ENCODE peak calls at places on chromosomes 11 and 22, in eight cellular contexts. N is left ventricle myocardium inferior; X is iPS-NIHi11; Q is fibroblast of the conjunctiva; P is activated CD4-positive, CD25-positive, alpha-beta regulatory T cell; H is KG1; J is HTR-8/SVneo; K is stimulated activated CD4-positive, alpha-beta T cell treated with anti-CD3 and anti-CD28 coated beads, Interleukin-1b, Interleukin-23, amount 100 ng/mL, for 1 hour. M is an unnamed sample.

GRCh38 chr11:16110862-16111261 is 245.5 kb downstream of the SOX6 start:
- DNase-seq in Q (no peak), H (no peak), P (no peak), J (no peak), N (no peak), K (no peak), X (no peak), M (no peak)

GRCh38 chr11:102669664-102670063 is 35.9 kb downstream of the MMP27 start:
- DNase-seq in J (no peak), X (no peak), N (no peak), Q (no peak), P (no peak), H (no peak), K (no peak), M (no peak)

GRCh38 chr11:67615455-67616430 is 9.0 kb downstream of the NDUFV1 start:
- DNase-seq in Q (no peak), N (no peak), P (no peak), X (peak), H (no peak), J (peak), K (peak), M (peak)

GRCh38 chr11:27234043-27234668 is 128.9 kb downstream of the CCDC34 start:
- DNase-seq in K (no peak), H (no peak), X (no peak), Q (peak), J (peak), N (peak), P (no peak), M (peak)

GRCh38 chr11:22432331-22433065 is 94.3 kb downstream of the SLC17A6 start:
- DNase-seq in X (peak), Q (no peak), H (no peak), K (no peak), P (no peak), N (peak), J (no peak), M (no peak)

GRCh38 chr22:43385770-43386641 is 25.8 kb upstream of the MPPED1 start:
- DNase-seq in J (peak), H (peak), P (peak), N (peak), Q (peak), X (peak), K (peak), M (peak)

GRCh38 chr11:115298613-115299012 is 205.6 kb downstream of the CADM1 start:
- DNase-seq in H (no peak), J (no peak), X (no peak), P (no peak), N (no peak), K (no peak), Q (no peak), M (no peak)

GRCh38 chr22:50545522-50546325 is at the start of gene KLHDC7B:
- DNase-seq in P (no peak), J (no peak), K (no peak), N (no peak), X (no peak), Q (peak), H (no peak), M (no peak)

GRCh38 chr11:1205121-1205986 is 17.5 kb upstream of the MUC5B start:
- DNase-seq in X (peak), H (no peak), P (no peak), K (no peak), N (peak), J (no peak), Q (no peak), M (no peak)

GRCh38 chr11:68213135-68213515 is at the start of gene KMT5B:
- DNase-seq in X (peak), Q (no peak), K (peak), P (peak), H (peak), J (no peak), N (peak), M (peak)

GRCh38 chr22:24161485-24161884 is 19.8 kb upstream of the SUSD2 start:
- DNase-seq in H (no peak), K (no peak), P (no peak), N (no peak), J (no peak), X (no peak), Q (no peak), M (no peak)

GRCh38 chr11:122748968-122749687 is 89.2 kb upstream of the CRTAM start:
- DNase-seq in N (no peak), K (no peak), X (no peak), P (peak), Q (peak), J (peak), H (peak), M (no peak)

GRCh38 chr22:29156507-29156906 is 49.2 kb upstream of the EMID1 start:
- DNase-seq in K (no peak), N (no peak), H (no peak), J (peak), P (no peak), X (peak), Q (no peak), M (no peak)

GRCh38 chr11:73312806-73313403 is 4.8 kb downstream of the ARHGEF17 start:
- DNase-seq in J (no peak), Q (no peak), X (no peak), H (no peak), P (no peak), N (no peak), K (no peak), M (no peak)